ENCODE peak calls at places on chromosomes 13 and 19, in four cellular contexts. F is WERI-Rb-1, G is K562, W is heart right ventricle. V is an unnamed sample. For H3K9me3, the result is how much of the 10 kb centered on the place peaks cover.

GRCh38 chr19:17942582-17943283 is 9.9 kb downstream of the CCDC124 start:
- DNase-seq in F (no peak), G (peak), W (no peak), V (peak)

GRCh38 chr13:94020833-94021232 is 458.6 kb downstream of the DCT start:
- DNase-seq in F (no peak), G (no peak), W (no peak), V (no peak)

GRCh38 chr19:10510301-10510802 is 6.9 kb downstream of the S1PR5 start:
- DNase-seq in F (peak), G (peak), W (no peak), V (peak)

GRCh38 chr13:102309110-102309509 is 92.7 kb downstream of the FGF14 start:
- DNase-seq in F (no peak), G (no peak), W (no peak), V (peak)

GRCh38 chr13:51804295-51805172 is 571 bp upstream of the DHRS12 start:
- DNase-seq in F (no peak), G (no peak), W (peak), V (no peak)

GRCh38 chr19:48752511-48753365 is at the start of gene FUT1:
- DNase-seq in F (peak), G (peak), W (peak), V (peak)

GRCh38 chr19:2841858-2842574 is 741 bp downstream of the ZNF555 start:
- DNase-seq in F (no peak), G (peak), W (no peak), V (no peak)

GRCh38 chr19:2385053-2385721 is 25.1 kb downstream of the TMPRSS9 start:
- DNase-seq in F (peak), G (peak), W (no peak), V (peak)

GRCh38 chr19:52722062-52723005 is 12.5 kb downstream of the ZNF611 start:
- DNase-seq in F (no peak), G (no peak), W (no peak), V (no peak)

GRCh38 chr19:13156968-13157882 is 7.0 kb downstream of the IER2 start:
- DNase-seq in F (no peak), G (no peak), W (no peak), V (no peak)

GRCh38 chr19:49506575-49507105 is 5.8 kb upstream of the FCGRT start:
- DNase-seq in F (peak), G (peak), W (no peak), V (peak)

GRCh38 chr13:113360446-113360845 is 3.5 kb downstream of the GRTP1 start:
- DNase-seq in F (no peak), G (no peak), W (no peak), V (no peak)

GRCh38 chr13:98775844-98776598 is 23.5 kb upstream of the SLC15A1 start:
- DNase-seq in F (no peak), G (peak), W (no peak), V (no peak)

GRCh38 chr13:23570931-23571330 is 719 bp downstream of the TNFRSF19 start:
- DNase-seq in F (no peak), G (no peak), W (no peak), V (no peak)

GRCh38 chr19:3483226-3483628 is at the start of gene SMIM44:
- DNase-seq in F (peak), G (no peak), W (no peak), V (no peak)

GRCh38 chr13:39786091-39786490 is 130.6 kb downstream of the COG6 start:
- DNase-seq in F (peak), G (no peak), W (no peak), V (no peak)

GRCh38 chr13:39779337-39780270 is 124.1 kb downstream of the COG6 start:
- DNase-seq in F (peak), G (no peak), W (no peak), V (no peak)

GRCh38 chr13:39784347-39784746 is 128.9 kb downstream of the COG6 start:
- DNase-seq in F (no peak), G (no peak), W (no peak), V (no peak)

GRCh38 chr13:39781381-39781780 is 125.9 kb downstream of the COG6 start:
- DNase-seq in F (no peak), G (no peak), W (no peak), V (no peak)

GRCh38 chr13:39783051-39783450 is 127.6 kb downstream of the COG6 start:
- DNase-seq in F (no peak), G (no peak), W (no peak), V (no peak)
- TF ChIP-seq CTCF in F (no peak), G (no peak), W (peak), V (no peak)

GRCh38 chr19:15577184-15577771 is 37.7 kb upstream of the CYP4F8 start:
- DNase-seq in F (no peak), G (no peak), W (no peak), V (no peak)
- H3K9me3 ChIP-seq in F (under half), G (under half), W (under half), V (under half)

GRCh38 chr19:7883796-7884570 is 4.3 kb upstream of the LRRC8E start:
- DNase-seq in F (no peak), G (no peak), W (no peak), V (no peak)

GRCh38 chr19:7885818-7886217 is 2.5 kb upstream of the LRRC8E start:
- DNase-seq in F (no peak), G (no peak), W (no peak), V (no peak)

GRCh38 chr19:7888145-7888825 is at the start of gene LRRC8E:
- DNase-seq in F (no peak), G (peak), W (no peak), V (peak)

GRCh38 chr19:7887408-7888144 is 734 bp upstream of the LRRC8E start:
- DNase-seq in F (no peak), G (no peak), W (no peak), V (no peak)

DNA sequence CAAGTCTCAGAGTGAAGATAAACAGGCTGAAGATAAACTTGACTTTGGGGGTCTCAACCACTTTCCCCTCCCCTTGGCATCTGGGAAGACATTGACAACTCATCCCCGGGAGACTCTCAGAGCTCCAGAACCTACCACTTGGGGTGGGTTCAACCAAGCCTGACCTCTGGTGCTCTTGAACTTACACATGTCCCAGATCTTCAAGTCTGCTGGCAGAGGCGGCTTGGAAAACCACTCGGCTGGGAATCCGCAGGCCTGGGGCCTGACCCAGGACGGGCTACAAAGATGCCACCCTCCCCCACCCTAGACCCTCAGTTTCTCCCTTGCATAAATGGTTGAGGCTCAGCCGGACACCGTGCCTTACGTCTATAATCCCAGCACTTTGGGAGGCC is 512 bp downstream of the LRRC8E start:
- DNase-seq in F (no peak), G (no peak), W (no peak), V (no peak)
- H3K4me3 ChIP-seq in F (no peak), G (peak), W (peak), V (no peak)

DNA sequence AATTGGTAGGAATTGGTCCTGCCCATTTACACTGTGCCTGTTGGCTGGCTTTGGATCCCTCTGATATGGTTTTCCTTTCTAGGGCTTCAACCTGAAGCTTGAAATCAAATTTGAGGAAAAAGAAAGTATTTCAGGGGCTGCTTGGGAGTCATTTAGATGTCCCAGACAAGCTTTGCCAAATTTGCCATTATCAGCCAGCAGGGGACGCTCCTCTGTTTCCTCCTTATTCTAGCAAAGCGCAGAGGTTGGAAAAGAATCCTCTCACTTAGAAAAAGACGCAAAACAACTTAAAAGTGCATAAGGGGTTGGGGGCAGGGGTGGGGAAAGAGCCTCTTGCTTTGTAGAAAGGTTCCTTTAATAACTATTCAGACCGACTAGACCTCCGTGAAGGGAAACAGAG is 1211.1 kb upstream of the PCDH20 start:
- DNase-seq in F (no peak), G (peak), W (no peak), V (no peak)
- TF ChIP-seq CTCF in F (peak), G (no peak), W (no peak), V (peak)